ENCODE peak calls at places on chromosomes 12 and 14, in four cellular contexts. T is AG09309, N is coronary artery, O is left ventricle myocardium inferior. J is an unnamed sample.

GRCh38 chr14:62308927-62309326 is 546.7 kb downstream of the SNAPC1 start:
- DNase-seq in T (no peak), N (no peak), O (no peak), J (no peak)

GRCh38 chr12:15044461-15044860 is 71.6 kb downstream of the PDE6H start:
- DNase-seq in T (no peak), N (no peak), O (no peak), J (no peak)

GRCh38 chr12:56955631-56956256 is 1.7 kb downstream of the RDH16 start:
- DNase-seq in T (no peak), N (peak; percentile 22), O (no peak), J (no peak)

GRCh38 chr12:116922194-116922897 is 11.6 kb downstream of the FBXW8 start:
- DNase-seq in T (no peak), N (no peak), O (no peak), J (no peak)

GRCh38 chr14:72420749-72421452 is 473.0 kb downstream of the DPF3 start:
- DNase-seq in T (peak; percentile 10), N (no peak), O (peak; percentile 67), J (peak; percentile 91)

GRCh38 chr12:104695453-104696148 is 238.9 kb downstream of the CHST11 start:
- DNase-seq in T (peak; percentile 63), N (no peak), O (no peak), J (no peak)

GRCh38 chr14:22533057-22533704 is 55.8 kb downstream of the DAD1 start:
- DNase-seq in T (no peak), N (no peak), O (no peak), J (no peak)

GRCh38 chr12:27868165-27868564 is 88.1 kb upstream of the MANSC4 start:
- DNase-seq in T (peak; percentile 59), N (no peak), O (no peak), J (no peak)

GRCh38 chr12:11798856-11799530 is 149.5 kb downstream of the ETV6 start:
- DNase-seq in T (no peak), N (no peak), O (no peak), J (no peak)

GRCh38 chr12:104576980-104577925 is 120.5 kb downstream of the CHST11 start:
- DNase-seq in T (no peak), N (no peak), O (no peak), J (no peak)

GRCh38 chr14:55717621-55718020 is 137.6 kb downstream of the KTN1 start:
- DNase-seq in T (no peak), N (no peak), O (no peak), J (no peak)

GRCh38 chr14:101788016-101788695 is 26.6 kb downstream of the PPP2R5C start:
- DNase-seq in T (no peak), N (no peak), O (no peak), J (no peak)

GRCh38 chr12:109309441-109310246 is 560 bp upstream of the FOXN4 start:
- DNase-seq in T (no peak), N (no peak), O (no peak), J (no peak)

GRCh38 chr12:46110928-46111699 is 120.7 kb upstream of the SCAF11 start:
- DNase-seq in T (no peak), N (no peak), O (no peak), J (no peak)

GRCh38 chr12:111448266-111448830 is 42.6 kb downstream of the SH2B3 start:
- DNase-seq in T (no peak), N (peak; percentile 67), O (no peak), J (peak; percentile 5)

GRCh38 chr14:90445011-90445410 is 48.2 kb downstream of the CALM1 start:
- DNase-seq in T (no peak), N (no peak), O (no peak), J (no peak)

GRCh38 chr14:32128703-32129102 is 51.6 kb downstream of the ARHGAP5 start:
- DNase-seq in T (no peak), N (no peak), O (no peak), J (no peak)

GRCh38 chr12:123364532-123365140 is at the start of gene SBNO1:
- DNase-seq in T (no peak), N (no peak), O (peak; percentile 91), J (peak; percentile 94)

GRCh38 chr12:51269174-51270066 is 795 bp downstream of the SMAGP start:
- DNase-seq in T (no peak), N (no peak), O (peak; percentile 27), J (peak; percentile 47)

GRCh38 chr12:40325349-40325960 is 100.7 kb downstream of the LRRK2 start:
- DNase-seq in T (no peak), N (no peak), O (no peak), J (no peak)

GRCh38 chr12:116614194-116614885 is 55.2 kb downstream of the MAP1LC3B2 start:
- DNase-seq in T (no peak), N (no peak), O (no peak), J (no peak)

GRCh38 chr12:100061814-100062213 is 77.1 kb upstream of the ANKS1B start:
- DNase-seq in T (no peak), N (no peak), O (no peak), J (no peak)

GRCh38 chr12:10718279-10718821 is 4.8 kb downstream of the YBX3 start:
- DNase-seq in T (peak; percentile 44), N (no peak), O (no peak), J (no peak)

GRCh38 chr12:21894792-21895392 is 46.3 kb downstream of the ABCC9 start:
- DNase-seq in T (no peak), N (no peak), O (no peak), J (no peak)

GRCh38 chr14:83867871-83868270 is 1662.1 kb upstream of the FLRT2 start:
- DNase-seq in T (no peak), N (no peak), O (no peak), J (peak; percentile 42)

GRCh38 chr12:47377414-47378221 is 297.9 kb upstream of the AMIGO2 start:
- DNase-seq in T (peak; percentile 98), N (peak; percentile 99), O (peak; percentile 96), J (no peak)

GRCh38 chr12:42862055-42862454 is 272.5 kb upstream of the PRICKLE1 start:
- DNase-seq in T (no peak), N (no peak), O (no peak), J (no peak)

GRCh38 chr14:99758121-99758871 is 34.9 kb upstream of the EML1 start:
- DNase-seq in T (peak; percentile 88), N (no peak), O (no peak), J (no peak)

GRCh38 chr14:62451221-62451620 is 594.0 kb downstream of the KCNH5 start:
- DNase-seq in T (no peak), N (no peak), O (no peak), J (no peak)

GRCh38 chr12:131452444-131452860 is 258.4 kb upstream of the SFSWAP start:
- DNase-seq in T (no peak), N (no peak), O (no peak), J (no peak)

GRCh38 chr14:103547455-103547940 is 15.0 kb downstream of the BAG5 start:
- DNase-seq in T (no peak), N (no peak), O (peak; percentile 13), J (no peak)

GRCh38 chr12:7069386-7069785 is 8.9 kb downstream of the C1S start:
- DNase-seq in T (no peak), N (no peak), O (no peak), J (no peak)

GRCh38 chr12:25829192-25829591 is 129.3 kb upstream of the RASSF8 start:
- DNase-seq in T (peak; percentile 99), N (peak; percentile 87), O (no peak), J (no peak)

GRCh38 chr12:128727461-128727860 is 96.3 kb downstream of the SLC15A4 start:
- DNase-seq in T (no peak), N (no peak), O (no peak), J (no peak)

GRCh38 chr12:54967461-54967860 is 17.1 kb downstream of the TESPA1 start:
- DNase-seq in T (no peak), N (no peak), O (no peak), J (no peak)

GRCh38 chr12:100672075-100672592 is 98.7 kb downstream of the GAS2L3 start:
- DNase-seq in T (no peak), N (no peak), O (no peak), J (no peak)

GRCh38 chr12:89084751-89085150 is 267.6 kb downstream of the DUSP6 start:
- DNase-seq in T (no peak), N (no peak), O (no peak), J (no peak)

GRCh38 chr12:62021808-62022207 is 238.4 kb upstream of the USP15 start:
- DNase-seq in T (no peak), N (no peak), O (no peak), J (no peak)
- TF ChIP-seq CTCF in T (no peak), N (no peak), O (no peak), J (no peak)

DNA sequence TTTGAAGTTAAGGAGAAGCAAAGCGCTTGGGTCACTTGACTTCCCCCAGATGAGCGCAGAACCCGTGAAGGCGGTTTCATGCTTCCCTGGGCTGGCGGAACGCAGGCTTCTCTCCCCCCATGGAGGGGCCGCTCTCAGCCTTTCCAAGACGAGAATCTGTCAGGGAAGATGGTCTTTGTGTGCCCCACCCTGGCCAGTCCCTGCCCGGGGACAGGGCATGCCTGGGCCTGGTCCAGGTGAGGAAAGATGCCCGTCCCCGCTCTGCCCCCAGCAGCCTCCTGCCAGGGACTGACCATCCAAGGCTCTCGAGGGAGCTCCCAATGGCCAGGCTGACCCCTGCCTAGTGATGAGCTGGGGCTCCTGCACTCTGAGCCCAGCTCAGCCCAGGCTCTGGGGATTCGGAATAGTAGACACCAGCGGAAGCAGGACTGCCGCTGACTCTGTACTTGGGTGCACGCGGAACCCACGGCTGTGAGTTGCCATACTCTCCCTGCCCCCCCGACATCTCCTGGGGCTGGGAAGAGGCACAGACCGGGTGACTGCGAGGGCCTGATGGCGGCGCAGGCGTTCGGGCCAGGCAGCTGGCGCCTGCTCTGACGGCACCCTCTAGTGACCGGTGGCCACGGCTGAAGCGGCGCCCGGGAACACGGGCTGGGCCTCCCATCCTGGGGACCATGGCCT is 142.2 kb upstream of the FKBP4 start:
- DNase-seq in T (no peak), N (peak; percentile 45), O (no peak), J (no peak)
- TF ChIP-seq CTCF in T (no peak), N (no peak), O (no peak), J (no peak)

GRCh38 chr14:69423279-69423678 is 24.8 kb downstream of the SLC39A9 start:
- DNase-seq in T (no peak), N (no peak), O (no peak), J (no peak)
- TF ChIP-seq CTCF in T (no peak), N (no peak), O (no peak), J (no peak)

GRCh38 chr12:98745578-98746391 is 100.7 kb downstream of the APAF1 start:
- DNase-seq in T (no peak), N (no peak), O (no peak), J (no peak)

GRCh38 chr12:98741615-98742265 is 96.7 kb downstream of the APAF1 start:
- DNase-seq in T (no peak), N (no peak), O (no peak), J (no peak)

GRCh38 chr12:98741229-98741614 is 96.1 kb downstream of the APAF1 start:
- DNase-seq in T (no peak), N (no peak), O (no peak), J (no peak)

GRCh38 chr12:98744692-98745091 is 99.6 kb downstream of the APAF1 start:
- DNase-seq in T (no peak), N (no peak), O (no peak), J (no peak)

DNA sequence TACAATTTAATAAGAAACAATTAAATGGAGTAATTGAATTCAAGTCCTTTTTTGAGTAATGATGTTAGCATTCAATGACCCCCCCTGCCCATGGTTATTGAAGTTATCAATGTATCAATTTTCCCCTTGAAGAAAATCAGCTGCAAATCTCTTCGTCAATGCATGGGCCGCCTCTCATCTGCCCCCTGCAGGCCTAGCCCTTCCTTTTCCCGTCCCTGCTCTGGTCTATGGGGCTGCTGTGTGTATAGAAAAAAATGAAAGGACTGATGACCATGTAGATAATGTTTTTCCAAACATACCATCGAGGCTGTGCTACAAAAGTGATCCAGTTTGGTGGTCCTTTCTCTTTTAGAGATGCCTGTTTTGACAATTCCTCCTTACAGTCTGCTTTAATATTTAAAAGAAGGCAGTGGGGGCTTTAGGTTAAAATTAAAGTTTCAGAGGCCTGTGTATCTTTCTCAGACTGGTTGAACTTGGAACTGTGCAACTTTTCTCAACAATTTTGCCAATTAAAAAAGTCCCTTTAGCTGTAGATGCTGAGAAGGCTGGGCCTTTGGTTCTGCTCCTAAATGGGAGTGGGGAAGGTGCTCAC is 98.4 kb downstream of the APAF1 start:
- DNase-seq in T (no peak), N (no peak), O (no peak), J (no peak)
- TF ChIP-seq CTCF in T (no peak), N (no peak), O (peak; percentile 21), J (peak; percentile 17)

J was measured in mesothelial cell of epicardium.